ENCODE peak calls at places on chromosomes 12 and 14, in ten cellular contexts. X is IMR-90, Z is fibroblast of lung, N is lower leg skin, I is cardiac fibroblast, K is fibroblast of the aortic adventitia, U is Peyer's patch, M is BE2C, O is left ventricle myocardium inferior, J is psoas muscle. S is an unnamed sample.

GRCh38 chr12:71152838-71153237 is 5.0 kb downstream of the TSPAN8 start:
- DNase-seq in X (no peak), Z (no peak), N (no peak), I (no peak), K (peak; percentile 41), U (no peak), M (no peak), O (no peak), J (no peak), S (no peak)

GRCh38 chr14:85934123-85934885 is 404.4 kb downstream of the FLRT2 start:
- DNase-seq in X (no peak), Z (peak; percentile 21), N (no peak), I (peak; percentile 1), K (peak; percentile 4), U (peak; percentile 64), M (peak; percentile 9), O (no peak), J (no peak), S (peak; percentile 37)

GRCh38 chr12:121110211-121110940 is 22.3 kb upstream of the P2RX7 start:
- DNase-seq in X (peak; percentile 61), Z (peak; percentile 78), N (peak; percentile 59), I (peak; percentile 76), K (peak; percentile 75), U (peak; percentile 90), M (peak; percentile 62), O (peak; percentile 41), J (peak; percentile 61), S (peak; percentile 78)

GRCh38 chr14:92659765-92660561 is 88.5 kb downstream of the LGMN start:
- DNase-seq in X (no peak), Z (no peak), N (peak; percentile 83), I (peak; percentile 75), K (no peak), U (peak; percentile 78), M (no peak), O (peak; percentile 55), J (no peak), S (peak; percentile 68)

GRCh38 chr12:65792724-65793123 is 31.6 kb upstream of the HMGA2 start:
- DNase-seq in X (no peak), Z (no peak), N (no peak), I (no peak), K (no peak), U (no peak), M (no peak), O (no peak), J (no peak), S (no peak)

GRCh38 chr12:95922231-95922630 is 20.2 kb downstream of the CCDC38 start:
- DNase-seq in X (peak; percentile 33), Z (no peak), N (no peak), I (peak; percentile 22), K (peak; percentile 32), U (no peak), M (no peak), O (no peak), J (no peak), S (peak; percentile 12)

GRCh38 chr14:75654127-75654732 is 6.4 kb downstream of the ERG28 start:
- DNase-seq in X (peak; percentile 53), Z (peak; percentile 72), N (peak; percentile 77), I (peak; percentile 75), K (peak; percentile 73), U (peak; percentile 93), M (peak; percentile 75), O (peak; percentile 78), J (peak; percentile 87), S (peak; percentile 82)

GRCh38 chr12:11830298-11830937 is 180.9 kb downstream of the ETV6 start:
- DNase-seq in X (no peak), Z (no peak), N (no peak), I (no peak), K (no peak), U (no peak), M (no peak), O (no peak), J (no peak), S (no peak)

GRCh38 chr12:121026274-121027045 is 10.2 kb upstream of the C12orf43 start:
- DNase-seq in X (no peak), Z (no peak), N (no peak), I (no peak), K (no peak), U (no peak), M (no peak), O (no peak), J (no peak), S (no peak)

GRCh38 chr14:86935241-86935640 is 1057.7 kb downstream of the GALC start:
- DNase-seq in X (peak; percentile 61), Z (no peak), N (no peak), I (no peak), K (no peak), U (no peak), M (no peak), O (no peak), J (no peak), S (peak; percentile 11)

GRCh38 chr12:119780786-119781434 is 96.2 kb downstream of the CIT start:
- DNase-seq in X (peak; percentile 37), Z (peak; percentile 58), N (peak; percentile 21), I (peak; percentile 63), K (peak; percentile 63), U (peak; percentile 81), M (peak; percentile 42), O (no peak), J (no peak), S (peak; percentile 69)

GRCh38 chr14:93538411-93538810 is 107.7 kb downstream of the UNC79 start:
- DNase-seq in X (peak; percentile 2), Z (no peak), N (no peak), I (no peak), K (peak; percentile 5), U (no peak), M (peak; percentile 35), O (no peak), J (no peak), S (peak; percentile 2)

GRCh38 chr14:73369433-73369832 is 88.9 kb downstream of the NUMB start:
- DNase-seq in X (no peak), Z (no peak), N (no peak), I (no peak), K (no peak), U (no peak), M (no peak), O (no peak), J (no peak), S (no peak)

GRCh38 chr12:53205747-53206146 is 1.3 kb downstream of the ITGB7 start:
- DNase-seq in X (peak; percentile 89), Z (peak; percentile 89), N (no peak), I (peak; percentile 82), K (peak; percentile 84), U (peak; percentile 78), M (no peak), O (no peak), J (no peak), S (peak; percentile 94)

GRCh38 chr14:57974896-57975295 is 109.0 kb upstream of the SLC35F4 start:
- DNase-seq in X (no peak), Z (no peak), N (no peak), I (no peak), K (no peak), U (no peak), M (no peak), O (no peak), J (no peak), S (no peak)

GRCh38 chr12:104011265-104011664 is 38.7 kb downstream of the GLT8D2 start:
- DNase-seq in X (peak; percentile 96), Z (peak; percentile 90), N (no peak), I (peak; percentile 90), K (peak; percentile 89), U (no peak), M (no peak), O (no peak), J (no peak), S (peak; percentile 88)

GRCh38 chr12:120286768-120287490 is 4.8 kb downstream of the RNU4-2 start:
- DNase-seq in X (no peak), Z (no peak), N (no peak), I (no peak), K (no peak), U (no peak), M (no peak), O (no peak), J (no peak), S (no peak)

GRCh38 chr14:76257842-76258397 is 106.2 kb downstream of the GPATCH2L start:
- DNase-seq in X (no peak), Z (no peak), N (no peak), I (no peak), K (no peak), U (no peak), M (no peak), O (no peak), J (no peak), S (no peak)

GRCh38 chr14:105482486-105483110 is 4.1 kb upstream of the CRIP1 start:
- DNase-seq in X (no peak), Z (no peak), N (no peak), I (no peak), K (no peak), U (no peak), M (no peak), O (no peak), J (no peak), S (no peak)
- H3K4me3 ChIP-seq in X (no peak overlapping the region), Z (no peak overlapping the region), N (no peak overlapping the region), I (no peak overlapping the region), K (no peak overlapping the region), U (peak overlapping the region; percentile 48), M (peak overlapping the region; percentile 45), O (peak overlapping the region; percentile 60), J (no peak overlapping the region), S (no peak overlapping the region)

DNA sequence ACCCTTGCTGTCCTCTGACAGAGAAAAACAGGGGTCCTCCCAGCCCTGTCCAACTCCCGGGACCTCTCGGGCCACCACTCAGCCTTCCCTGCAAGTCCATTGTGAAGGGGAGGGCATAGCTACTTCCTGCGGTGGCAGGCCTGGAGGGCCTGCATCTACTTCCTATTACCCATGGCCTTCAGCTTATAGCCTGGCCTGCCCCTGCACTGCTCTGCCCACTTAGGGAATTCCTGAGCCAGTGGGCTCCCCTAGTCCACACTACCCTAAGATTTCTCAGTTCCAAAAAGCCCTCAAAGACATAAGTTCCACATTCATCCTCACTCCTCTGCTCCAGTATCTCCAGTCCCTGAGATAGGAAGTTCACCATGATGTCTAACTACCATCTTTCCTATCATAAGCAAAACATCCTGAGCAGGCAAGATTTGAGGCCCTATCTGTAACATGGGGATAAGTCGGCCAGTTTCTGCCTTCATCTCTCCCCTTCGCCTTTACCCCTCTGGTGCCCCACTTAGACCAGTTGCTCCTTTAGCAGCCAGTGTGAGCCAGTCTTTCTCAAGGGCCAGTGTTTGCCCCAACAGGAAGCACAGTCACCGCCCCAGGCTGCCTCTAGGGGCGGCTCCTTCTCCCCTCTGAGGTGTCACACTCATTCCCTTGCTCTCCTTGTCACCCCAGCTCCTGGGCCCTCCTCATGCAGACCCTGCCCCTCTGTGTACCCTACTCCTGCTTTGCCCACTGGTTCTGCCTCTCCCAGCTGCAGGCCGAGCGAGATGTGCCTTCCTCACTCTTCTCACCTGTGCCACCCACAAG is 10.9 kb downstream of the HDAC7 start:
- DNase-seq in X (peak; percentile 44), Z (no peak), N (no peak), I (no peak), K (no peak), U (peak; percentile 73), M (no peak), O (no peak), J (no peak), S (no peak)
- TF ChIP-seq CTCF in X (peak; percentile 16), Z (peak; percentile 9), N (no peak), I (peak; percentile 36), K (peak; percentile 35), U (no peak), M (peak; percentile 16), O (no peak), J (no peak), S (peak; percentile 27)

GRCh38 chr12:67068204-67068731 is 200.9 kb upstream of the CAND1 start:
- DNase-seq in X (no peak), Z (no peak), N (no peak), I (no peak), K (no peak), U (no peak), M (no peak), O (no peak), J (no peak), S (no peak)
- H3K4me3 ChIP-seq in X (no peak overlapping the region), Z (peak overlapping the region; percentile 28), N (no peak overlapping the region), I (no peak overlapping the region), K (peak overlapping the region; percentile 9), U (peak overlapping the region; percentile 81), M (no peak overlapping the region), O (peak overlapping the region; percentile 72), J (peak overlapping the region; percentile 76), S (peak overlapping the region; percentile 2)

GRCh38 chr12:44774815-44775411 is 101.2 kb downstream of the NELL2 start:
- DNase-seq in X (peak; percentile 1), Z (no peak), N (no peak), I (peak; percentile 7), K (peak; percentile 8), U (peak; percentile 77), M (peak; percentile 54), O (no peak), J (no peak), S (peak; percentile 2)
- TF ChIP-seq CTCF in X (peak; percentile 52), Z (peak; percentile 20), N (no peak), I (peak; percentile 61), K (peak; percentile 69), U (peak; percentile 36), M (peak; percentile 81), O (peak; percentile 63), J (peak; percentile 38), S (peak; percentile 51)

S was measured in choroid plexus epithelial cell.